ENCODE peak calls at places on chromosomes 16 and 17, in six cellular contexts. One of them, this sample, is unnamed.

GRCh38 chr16:53695070-53695469 is 8.6 kb downstream of the RPGRIP1L start:
- DNase-seq in AG09319: no peak
- DNase-seq in A172: no peak
- DNase-seq in Right ventricle myocardium superior: no peak
- DNase-seq in prostate gland: no peak
- DNase-seq in stimulated activated CD8-positive, alpha-beta memory T cell treated with anti-CD3 and anti-CD28 coated beads, Interleukin-2, amount 100 ng/mL, for 1 hour: no peak
- DNase-seq in this sample: peak

GRCh38 chr17:58574025-58574424 is 59.6 kb upstream of the MTMR4 start:
- DNase-seq in AG09319: no peak
- DNase-seq in A172: no peak
- DNase-seq in Right ventricle myocardium superior: no peak
- DNase-seq in prostate gland: no peak
- DNase-seq in stimulated activated CD8-positive, alpha-beta memory T cell treated with anti-CD3 and anti-CD28 coated beads, Interleukin-2, amount 100 ng/mL, for 1 hour: no peak
- DNase-seq in this sample: no peak

GRCh38 chr17:75487351-75488070 is 27.8 kb downstream of the CASKIN2 start:
- DNase-seq in AG09319: no peak
- DNase-seq in A172: no peak
- DNase-seq in Right ventricle myocardium superior: peak
- DNase-seq in prostate gland: no peak
- DNase-seq in stimulated activated CD8-positive, alpha-beta memory T cell treated with anti-CD3 and anti-CD28 coated beads, Interleukin-2, amount 100 ng/mL, for 1 hour: peak
- DNase-seq in this sample: no peak

GRCh38 chr16:68528686-68529379 is 10.3 kb upstream of the ZFP90 start:
- DNase-seq in AG09319: peak
- DNase-seq in A172: peak
- DNase-seq in Right ventricle myocardium superior: peak
- DNase-seq in prostate gland: peak
- DNase-seq in stimulated activated CD8-positive, alpha-beta memory T cell treated with anti-CD3 and anti-CD28 coated beads, Interleukin-2, amount 100 ng/mL, for 1 hour: peak
- DNase-seq in this sample: peak

GRCh38 chr17:5049314-5049819 is 14.1 kb upstream of the SLC52A1 start:
- DNase-seq in AG09319: no peak
- DNase-seq in A172: no peak
- DNase-seq in Right ventricle myocardium superior: no peak
- DNase-seq in prostate gland: no peak
- DNase-seq in stimulated activated CD8-positive, alpha-beta memory T cell treated with anti-CD3 and anti-CD28 coated beads, Interleukin-2, amount 100 ng/mL, for 1 hour: peak
- DNase-seq in this sample: no peak

GRCh38 chr17:48294193-48294909 is 135.7 kb downstream of the SKAP1 start:
- DNase-seq in AG09319: no peak
- DNase-seq in A172: no peak
- DNase-seq in Right ventricle myocardium superior: no peak
- DNase-seq in prostate gland: no peak
- DNase-seq in stimulated activated CD8-positive, alpha-beta memory T cell treated with anti-CD3 and anti-CD28 coated beads, Interleukin-2, amount 100 ng/mL, for 1 hour: no peak
- DNase-seq in this sample: no peak

GRCh38 chr17:29565643-29566472 is 979 bp downstream of the ABHD15 start:
- DNase-seq in AG09319: no peak
- DNase-seq in A172: no peak
- DNase-seq in Right ventricle myocardium superior: peak
- DNase-seq in prostate gland: peak
- DNase-seq in stimulated activated CD8-positive, alpha-beta memory T cell treated with anti-CD3 and anti-CD28 coated beads, Interleukin-2, amount 100 ng/mL, for 1 hour: no peak
- DNase-seq in this sample: no peak

GRCh38 chr17:28763804-28764266 is 20.0 kb downstream of the TRAF4 start:
- DNase-seq in AG09319: no peak
- DNase-seq in A172: peak
- DNase-seq in Right ventricle myocardium superior: no peak
- DNase-seq in prostate gland: peak
- DNase-seq in stimulated activated CD8-positive, alpha-beta memory T cell treated with anti-CD3 and anti-CD28 coated beads, Interleukin-2, amount 100 ng/mL, for 1 hour: peak
- DNase-seq in this sample: peak

GRCh38 chr17:37766951-37767350 is 22.1 kb upstream of the HNF1B start:
- DNase-seq in AG09319: no peak
- DNase-seq in A172: no peak
- DNase-seq in Right ventricle myocardium superior: no peak
- DNase-seq in prostate gland: no peak
- DNase-seq in stimulated activated CD8-positive, alpha-beta memory T cell treated with anti-CD3 and anti-CD28 coated beads, Interleukin-2, amount 100 ng/mL, for 1 hour: no peak
- DNase-seq in this sample: no peak

GRCh38 chr17:72631568-72631967 is 460.9 kb downstream of the SLC39A11 start:
- DNase-seq in AG09319: no peak
- DNase-seq in A172: no peak
- DNase-seq in Right ventricle myocardium superior: no peak
- DNase-seq in prostate gland: no peak
- DNase-seq in stimulated activated CD8-positive, alpha-beta memory T cell treated with anti-CD3 and anti-CD28 coated beads, Interleukin-2, amount 100 ng/mL, for 1 hour: no peak
- DNase-seq in this sample: no peak

GRCh38 chr17:67994827-67995567 is 1.3 kb downstream of the C17orf58 start:
- DNase-seq in AG09319: peak
- DNase-seq in A172: peak
- DNase-seq in Right ventricle myocardium superior: no peak
- DNase-seq in prostate gland: peak
- DNase-seq in stimulated activated CD8-positive, alpha-beta memory T cell treated with anti-CD3 and anti-CD28 coated beads, Interleukin-2, amount 100 ng/mL, for 1 hour: no peak
- DNase-seq in this sample: no peak

GRCh38 chr17:27336217-27336616 is 42.3 kb downstream of the WSB1 start:
- DNase-seq in AG09319: no peak
- DNase-seq in A172: no peak
- DNase-seq in Right ventricle myocardium superior: no peak
- DNase-seq in prostate gland: no peak
- DNase-seq in stimulated activated CD8-positive, alpha-beta memory T cell treated with anti-CD3 and anti-CD28 coated beads, Interleukin-2, amount 100 ng/mL, for 1 hour: no peak
- DNase-seq in this sample: no peak

GRCh38 chr17:79455636-79456035 is 155.2 kb downstream of the RBFOX3 start:
- DNase-seq in AG09319: no peak
- DNase-seq in A172: no peak
- DNase-seq in Right ventricle myocardium superior: no peak
- DNase-seq in prostate gland: no peak
- DNase-seq in stimulated activated CD8-positive, alpha-beta memory T cell treated with anti-CD3 and anti-CD28 coated beads, Interleukin-2, amount 100 ng/mL, for 1 hour: no peak
- DNase-seq in this sample: no peak

This sample was measured in AG04450.